ENCODE peak calls at places on chromosomes 7 and 10, in four cellular contexts. Q is K562, C is WTC11, U is GM12878. D is an unnamed sample.

GRCh38 chr7:27158436-27159277 is 2.2 kb upstream of the HOXA7 start:
- DNase-seq in Q (no peak), C (no peak), U (no peak), D (no peak)

GRCh38 chr7:2201686-2202360 is 30.9 kb downstream of the MAD1L1 start:
- DNase-seq in C (no peak), U (no peak), Q (no peak), D (no peak)

GRCh38 chr10:72043016-72043834 is 45.1 kb downstream of the SPOCK2 start:
- DNase-seq in C (no peak), U (no peak), Q (no peak), D (no peak)

GRCh38 chr7:36400606-36401005 is 10.9 kb downstream of the ANLN start:
- DNase-seq in U (no peak), Q (no peak), C (no peak), D (no peak)

GRCh38 chr7:79317728-79318127 is 135.7 kb downstream of the MAGI2 start:
- DNase-seq in Q (no peak), C (no peak), U (no peak), D (peak; percentile 80)

GRCh38 chr10:3469639-3470020 is 297.0 kb upstream of the PITRM1 start:
- DNase-seq in U (no peak), C (no peak), Q (no peak), D (no peak)

GRCh38 chr7:1309996-1310395 is 77.3 kb downstream of the UNCX start:
- DNase-seq in Q (no peak), C (no peak), U (no peak), D (no peak)

GRCh38 chr10:45373003-45373782 is 823 bp upstream of the ALOX5 start:
- DNase-seq in C (peak; percentile 39), Q (peak; percentile 56), U (no peak), D (no peak)

GRCh38 chr7:105014725-105015630 is 973 bp downstream of the KMT2E start:
- DNase-seq in C (peak; percentile 27), Q (peak; percentile 80), U (no peak), D (peak; percentile 20)

GRCh38 chr10:87842220-87842641 is 21.1 kb downstream of the KLLN start:
- DNase-seq in Q (no peak), U (no peak), C (no peak), D (peak; percentile 77)

GRCh38 chr10:93160829-93161228 is 87.1 kb downstream of the CYP26A1 start:
- DNase-seq in U (no peak), C (no peak), Q (no peak), D (no peak)

GRCh38 chr7:100863406-100863950 is 3.7 kb upstream of the TRIP6 start:
- DNase-seq in C (no peak), Q (peak; percentile 53), U (no peak), D (peak; percentile 50)

GRCh38 chr7:4129481-4130122 is 552.5 kb upstream of the FOXK1 start:
- DNase-seq in U (no peak), Q (no peak), C (no peak), D (no peak)

GRCh38 chr7:16721541-16721940 is 32.0 kb upstream of the TSPAN13 start:
- DNase-seq in Q (no peak), U (no peak), C (no peak), D (no peak)
- TF ChIP-seq CREM in Q (no peak), U (no peak), C (no peak), D (no peak)

DNA sequence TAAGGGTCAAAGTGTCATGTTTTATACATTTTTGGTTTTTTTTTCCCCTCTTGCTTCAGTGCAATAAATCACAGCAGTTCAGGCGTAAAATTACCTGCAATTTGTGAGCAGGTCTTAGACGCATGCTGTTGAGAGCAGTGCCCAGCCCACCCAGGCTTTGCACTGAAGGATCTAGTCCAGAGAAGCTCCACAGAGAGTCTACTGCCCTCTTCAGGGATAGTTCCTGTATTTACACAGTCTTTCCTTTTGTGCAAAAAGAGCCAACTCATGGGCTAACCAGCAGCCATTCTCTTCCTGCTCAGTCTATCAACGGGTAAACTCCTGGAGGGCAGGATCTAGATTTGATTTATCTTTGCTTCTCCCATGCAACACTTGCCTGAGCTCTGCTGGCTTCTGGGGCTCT is 82.2 kb upstream of the NAMPT start:
- DNase-seq in C (peak; percentile 21), Q (peak; percentile 77), U (no peak), D (peak; percentile 20)
- TF ChIP-seq CREM in C (no peak), Q (no peak), U (no peak), D (no peak)

DNA sequence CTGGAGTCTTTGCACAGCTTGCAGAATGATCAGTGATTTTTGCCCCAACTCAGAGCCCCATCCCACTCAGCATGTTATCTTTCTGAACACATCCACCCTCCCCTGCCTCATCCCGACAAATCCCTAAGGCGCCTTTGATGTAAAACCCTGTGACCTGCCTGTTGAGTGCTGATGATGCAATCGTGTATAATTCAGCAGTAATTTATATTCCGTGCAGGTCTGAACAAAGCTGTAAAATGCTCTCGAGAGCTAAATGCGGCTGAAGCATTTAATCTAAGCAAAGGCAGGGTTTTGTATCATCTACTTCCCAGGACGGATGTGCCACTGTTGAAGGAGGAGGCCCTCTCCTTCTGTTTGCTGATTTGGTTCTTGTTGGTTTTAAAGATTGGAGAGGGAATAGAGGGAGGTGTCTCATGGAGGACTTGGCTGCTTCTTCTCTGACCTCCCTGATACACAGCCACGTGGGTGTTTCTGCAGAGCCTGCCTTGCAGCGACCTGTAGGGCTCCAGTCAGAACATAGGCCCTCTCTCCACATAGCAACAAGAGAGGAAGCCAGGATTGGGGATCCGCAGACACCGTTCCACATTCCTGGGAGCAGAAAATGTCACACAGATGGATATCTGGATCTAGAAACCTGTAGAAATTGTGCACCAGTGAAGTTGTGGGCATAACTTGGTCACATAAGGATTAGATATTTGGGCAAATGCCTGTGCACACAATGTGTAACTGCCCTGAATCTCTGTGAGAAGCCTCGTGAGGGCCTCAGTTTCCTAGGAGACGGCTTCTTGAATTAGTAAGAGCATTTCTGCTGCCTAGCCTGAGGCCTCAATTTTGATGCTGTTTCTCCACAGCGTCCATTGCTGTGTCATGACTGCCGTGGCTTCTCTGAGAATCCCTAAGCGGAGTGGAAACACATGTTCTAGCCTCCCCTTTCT is 90.2 kb upstream of the AGK start:
- DNase-seq in U (no peak), C (no peak), Q (peak; percentile 9), D (no peak)
- TF ChIP-seq CREM in U (no peak), C (no peak), Q (no peak), D (no peak)

GRCh38 chr7:83824214-83824613 is 175.3 kb upstream of the SEMA3E start:
- DNase-seq in Q (no peak), U (no peak), C (no peak), D (no peak)
- TF ChIP-seq CREM in Q (no peak), U (no peak), C (no peak), D (no peak)